ENCODE peak calls at places on chromosome 6, in five cellular contexts. Q is uterus, S is left ventricle myocardium inferior, O is lower lobe of right lung, W is MM.1S. I is an unnamed sample.

GRCh38 chr6:996271-996852 is 303.4 kb upstream of the EXOC2 start:
- DNase-seq in Q (no peak), S (no peak), O (no peak), W (no peak), I (no peak)

GRCh38 chr6:14211596-14211961 is 94.0 kb downstream of the CD83 start:
- DNase-seq in Q (peak; percentile 37), S (peak; percentile 60), O (peak; percentile 68), W (no peak), I (peak; percentile 28)

GRCh38 chr6:113184291-113184690 is 672.9 kb upstream of the MARCKS start:
- DNase-seq in Q (no peak), S (no peak), O (no peak), W (no peak), I (no peak)

GRCh38 chr6:27795697-27796494 is 116.3 kb downstream of the OR2B2 start:
- DNase-seq in Q (peak; percentile 74), S (no peak), O (no peak), W (peak; percentile 89), I (no peak)

GRCh38 chr6:159916752-159917151 is 26.0 kb downstream of the MAS1 start:
- DNase-seq in Q (no peak), S (no peak), O (no peak), W (no peak), I (no peak)

GRCh38 chr6:11999245-11999644 is 12.9 kb upstream of the HIVEP1 start:
- DNase-seq in Q (no peak), S (no peak), O (no peak), W (no peak), I (no peak)

GRCh38 chr6:119467478-119468081 is 118.0 kb upstream of the MAN1A1 start:
- DNase-seq in Q (no peak), S (no peak), O (no peak), W (peak; percentile 40), I (no peak)

GRCh38 chr6:139644821-139645220 is 270.4 kb upstream of the CITED2 start:
- DNase-seq in Q (peak; percentile 64), S (no peak), O (no peak), W (no peak), I (no peak)

GRCh38 chr6:154319231-154319858 is 37.3 kb downstream of the IPCEF1 start:
- DNase-seq in Q (no peak), S (no peak), O (no peak), W (no peak), I (no peak)
- H3K4me3 ChIP-seq in Q (no peak overlapping the region), S (no peak overlapping the region), O (no peak overlapping the region), W (no peak overlapping the region), I (no peak overlapping the region)

DNA sequence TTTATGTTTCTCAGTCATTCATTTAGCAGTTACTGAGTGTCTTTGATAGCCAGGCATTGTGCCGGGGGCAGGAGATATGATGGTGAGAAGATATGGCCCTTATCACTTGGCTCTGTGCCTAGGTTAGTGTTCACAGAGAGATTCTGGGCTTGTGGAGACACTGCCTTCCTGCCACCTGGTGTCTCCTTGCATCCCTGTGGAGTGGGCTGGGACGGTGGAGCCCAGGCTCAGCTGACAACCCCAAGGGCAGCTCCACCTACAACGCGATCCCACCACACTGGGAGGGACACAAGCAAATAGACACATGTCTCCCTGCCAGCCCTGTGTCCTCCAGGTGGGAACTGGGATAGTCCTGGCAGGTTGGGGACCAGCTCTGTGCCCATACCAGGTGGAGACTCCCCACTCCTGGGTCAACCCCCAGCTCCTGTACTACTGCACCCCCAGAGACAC is 30.3 kb upstream of the VEGFA start:
- DNase-seq in Q (peak; percentile 11), S (no peak), O (no peak), W (no peak), I (no peak)
- H3K4me1 ChIP-seq in Q (no peaks in the 10 kb centered on the region), S (peaks cover 18% of the 10 kb centered on the region), O (no peaks in the 10 kb centered on the region), W (peaks cover 2% of the 10 kb centered on the region), I (no peaks in the 10 kb centered on the region)

GRCh38 chr6:30341728-30342127 is 3.2 kb upstream of the RPP21 start:
- DNase-seq in Q (no peak), S (no peak), O (no peak), W (no peak), I (no peak)
- TF ChIP-seq CTCF in Q (no peak), S (no peak), O (no peak), W (no peak), I (no peak)

GRCh38 chr6:78629836-78630235 is 237.5 kb upstream of the IRAK1BP1 start:
- DNase-seq in Q (no peak), S (no peak), O (no peak), W (no peak), I (no peak)

GRCh38 chr6:78623567-78623966 is 243.8 kb upstream of the IRAK1BP1 start:
- DNase-seq in Q (no peak), S (no peak), O (no peak), W (no peak), I (no peak)

DNA sequence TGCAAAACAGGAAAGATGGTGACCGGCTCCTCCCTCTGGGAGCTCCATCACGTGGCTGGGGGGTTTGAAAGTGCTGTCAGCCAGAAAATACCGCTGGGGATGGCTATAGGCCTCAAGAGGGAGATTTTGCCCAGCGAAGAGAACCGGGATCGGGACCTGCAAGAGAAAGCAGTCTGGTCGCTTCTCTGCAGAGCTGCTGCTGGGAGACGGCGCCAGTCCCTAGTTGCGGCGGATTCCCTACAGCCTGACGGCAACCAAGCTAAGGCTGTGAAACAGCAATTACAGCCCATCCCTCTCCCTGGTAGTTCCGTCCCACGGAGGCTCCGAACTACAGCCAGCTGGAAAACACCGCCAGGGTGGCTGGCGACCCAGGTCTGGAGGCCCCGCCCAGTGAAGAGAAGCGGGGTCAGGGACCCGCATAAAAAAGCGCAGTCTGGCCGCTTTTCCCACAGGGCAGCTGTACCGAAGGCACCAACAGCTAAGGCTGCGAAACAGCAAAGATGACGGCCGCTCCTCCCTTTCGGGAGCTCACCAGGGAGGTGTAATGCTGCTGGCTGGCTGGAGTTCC is 238.1 kb upstream of the IRAK1BP1 start:
- DNase-seq in Q (no peak), S (no peak), O (no peak), W (no peak), I (no peak)
- H3K4me3 ChIP-seq in Q (peak overlapping the region; percentile 18), S (peak overlapping the region; percentile 63), O (peak overlapping the region; percentile 28), W (no peak overlapping the region), I (peak overlapping the region; percentile 46)

DNA sequence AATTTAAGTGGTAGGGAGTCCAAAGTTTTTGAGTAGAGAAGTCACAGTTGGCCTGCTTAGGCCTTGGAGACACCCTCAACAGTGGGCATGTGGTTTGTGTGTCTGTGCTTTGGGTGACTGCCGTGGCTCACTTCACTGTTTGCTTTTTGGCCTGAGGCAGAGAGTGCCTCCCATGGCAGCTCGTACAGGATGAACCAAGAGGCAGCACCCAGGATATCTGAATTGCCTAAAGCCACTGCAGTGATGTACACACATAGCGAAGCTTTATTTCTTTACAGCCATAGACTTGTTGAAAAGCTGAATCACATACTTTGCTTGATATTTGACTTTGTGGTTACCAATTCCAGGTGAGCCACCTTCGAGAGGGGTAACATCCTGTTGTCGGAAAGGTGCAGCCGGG is 21.6 kb downstream of the RREB1 start:
- DNase-seq in Q (no peak), S (no peak), O (no peak), W (no peak), I (no peak)
- H3K4me1 ChIP-seq in Q (peaks cover 2% of the 10 kb centered on the region), S (peaks cover 75% of the 10 kb centered on the region), O (peaks cover 70% of the 10 kb centered on the region), W (peaks cover 11% of the 10 kb centered on the region), I (peaks cover 5% of the 10 kb centered on the region)

GRCh38 chr6:70901324-70901723 is 55.5 kb downstream of the B3GAT2 start:
- DNase-seq in Q (no peak), S (no peak), O (no peak), W (no peak), I (no peak)
- TF ChIP-seq CTCF in Q (no peak), S (no peak), O (no peak), W (peak; percentile 24), I (no peak)

GRCh38 chr6:35468980-35469710 is 944 bp downstream of the RPL10A start:
- DNase-seq in Q (no peak), S (no peak), O (no peak), W (no peak), I (no peak)
- H3K4me3 ChIP-seq in Q (peak overlapping the region; percentile 67), S (peak overlapping the region; percentile 78), O (peak overlapping the region; percentile 92), W (peak overlapping the region; percentile 91), I (peak overlapping the region; percentile 63)

GRCh38 chr6:37005061-37005810 is at the start of gene FGD2:
- DNase-seq in Q (no peak), S (no peak), O (no peak), W (no peak), I (peak; percentile 35)

GRCh38 chr6:37004044-37004984 is 1.1 kb upstream of the FGD2 start:
- DNase-seq in Q (no peak), S (no peak), O (no peak), W (no peak), I (no peak)

GRCh38 chr6:37006793-37007339 is 1.4 kb downstream of the FGD2 start:
- DNase-seq in Q (no peak), S (no peak), O (no peak), W (no peak), I (no peak)

GRCh38 chr6:37007340-37008043 is 2.0 kb downstream of the FGD2 start:
- DNase-seq in Q (no peak), S (no peak), O (peak; percentile 64), W (no peak), I (peak; percentile 44)

DNA sequence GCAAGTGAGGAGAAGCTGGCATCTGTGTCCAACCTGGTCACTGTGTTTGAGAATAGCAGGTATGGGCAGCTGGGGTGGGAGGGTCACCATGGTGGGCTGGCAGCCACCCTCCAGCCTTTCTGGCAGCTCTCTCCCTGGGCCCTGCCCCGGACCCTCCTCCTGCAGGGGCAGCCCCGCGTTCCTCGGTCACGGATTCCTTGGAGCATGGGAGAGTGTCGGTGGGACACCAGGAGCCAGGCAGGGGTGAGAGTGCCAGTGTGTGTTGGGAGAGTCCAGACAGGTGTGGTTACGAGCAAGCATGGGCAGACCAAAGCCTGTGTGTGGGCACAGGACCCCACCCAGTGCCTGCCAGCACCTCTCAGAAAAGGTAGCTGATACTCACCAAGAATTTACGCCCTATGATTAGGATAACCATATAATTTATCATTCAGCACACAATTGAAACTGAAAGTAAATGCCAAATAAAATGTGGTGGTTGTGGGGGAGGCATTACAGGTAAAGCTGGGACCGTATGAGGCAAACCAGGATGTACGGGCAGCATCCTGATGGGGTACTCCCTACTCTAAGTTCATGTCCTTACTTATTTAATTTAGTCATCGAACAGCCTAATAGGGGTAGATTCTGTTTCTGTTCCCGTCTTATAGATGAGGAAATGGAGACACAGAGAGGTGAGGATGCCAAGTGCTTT is 516 bp downstream of the FGD2 start:
- DNase-seq in Q (no peak), S (no peak), O (no peak), W (no peak), I (no peak)
- H3K4me1 ChIP-seq in Q (no peaks in the 10 kb centered on the region), S (peaks cover 7% of the 10 kb centered on the region), O (no peaks in the 10 kb centered on the region), W (peaks cover 32% of the 10 kb centered on the region), I (no peaks in the 10 kb centered on the region)

GRCh38 chr6:56638760-56639159 is 3.9 kb downstream of the DST start:
- DNase-seq in Q (no peak), S (no peak), O (no peak), W (no peak), I (no peak)

GRCh38 chr6:56640374-56640773 is 2.3 kb downstream of the DST start:
- DNase-seq in Q (no peak), S (no peak), O (no peak), W (no peak), I (no peak)

GRCh38 chr6:56642366-56643261 is at the start of gene DST:
- DNase-seq in Q (peak; percentile 32), S (no peak), O (no peak), W (no peak), I (peak; percentile 45)

GRCh38 chr6:56643379-56644089 is 845 bp upstream of the DST start:
- DNase-seq in Q (no peak), S (no peak), O (no peak), W (no peak), I (no peak)

DNA sequence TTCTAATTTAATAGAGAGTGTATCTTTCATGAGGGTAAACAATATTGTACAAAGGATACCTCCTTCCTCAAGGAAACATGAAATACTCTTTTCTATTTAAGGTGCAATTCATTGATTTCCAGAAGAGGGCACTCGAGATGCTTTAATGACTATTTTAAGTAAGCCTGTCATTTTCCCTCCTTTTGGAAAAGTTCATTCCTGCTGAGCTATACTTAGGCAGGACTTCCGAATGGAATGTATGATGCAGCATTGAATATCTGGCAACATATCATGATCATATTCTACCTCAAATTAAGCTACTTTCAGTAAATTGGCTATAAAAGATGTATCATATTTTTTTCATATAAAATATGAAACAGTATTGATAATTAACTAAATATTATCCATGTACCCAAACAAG is 5.0 kb downstream of the DST start:
- DNase-seq in Q (no peak), S (no peak), O (no peak), W (peak; percentile 35), I (no peak)
- TF ChIP-seq CTCF in Q (peak; percentile 65), S (peak; percentile 82), O (peak; percentile 70), W (peak; percentile 57), I (peak; percentile 86)